ENCODE peak calls at places on chromosomes 6 and 20, in five cellular contexts. One of them, this sample, is unnamed.

GRCh38 chr6:150749091-150749670 is 116.3 kb upstream of the MTHFD1L start:
- DNase-seq in MM.1S: no peak
- DNase-seq in colonic mucosa: peak
- DNase-seq in brain microvascular endothelial cell: no peak
- DNase-seq in gastrocnemius medialis: no peak
- DNase-seq in this sample: peak

GRCh38 chr20:33291830-33292355 is 8.9 kb downstream of the BPIFB1 start:
- DNase-seq in MM.1S: peak
- DNase-seq in colonic mucosa: peak
- DNase-seq in brain microvascular endothelial cell: peak
- DNase-seq in gastrocnemius medialis: no peak
- DNase-seq in this sample: peak

GRCh38 chr6:149897015-149897697 is 757 bp downstream of the RAET1E start:
- DNase-seq in MM.1S: no peak
- DNase-seq in colonic mucosa: peak
- DNase-seq in brain microvascular endothelial cell: peak
- DNase-seq in gastrocnemius medialis: peak
- DNase-seq in this sample: no peak

GRCh38 chr20:9955646-9956045 is 79.1 kb upstream of the ANKEF1 start:
- DNase-seq in MM.1S: no peak
- DNase-seq in colonic mucosa: no peak
- DNase-seq in brain microvascular endothelial cell: peak
- DNase-seq in gastrocnemius medialis: no peak
- DNase-seq in this sample: no peak

GRCh38 chr6:158867381-158868121 is 48.4 kb upstream of the EZR start:
- DNase-seq in MM.1S: no peak
- DNase-seq in colonic mucosa: peak
- DNase-seq in brain microvascular endothelial cell: no peak
- DNase-seq in gastrocnemius medialis: no peak
- DNase-seq in this sample: peak

GRCh38 chr6:18654821-18655220 is 267.7 kb downstream of the RNF144B start:
- DNase-seq in MM.1S: no peak
- DNase-seq in colonic mucosa: no peak
- DNase-seq in brain microvascular endothelial cell: no peak
- DNase-seq in gastrocnemius medialis: no peak
- DNase-seq in this sample: no peak

GRCh38 chr6:140653985-140654384 is 1279.5 kb upstream of the CITED2 start:
- DNase-seq in MM.1S: no peak
- DNase-seq in colonic mucosa: no peak
- DNase-seq in brain microvascular endothelial cell: no peak
- DNase-seq in gastrocnemius medialis: no peak
- DNase-seq in this sample: no peak

GRCh38 chr20:21232546-21233280 is 70.4 kb upstream of the XRN2 start:
- DNase-seq in MM.1S: no peak
- DNase-seq in colonic mucosa: no peak
- DNase-seq in brain microvascular endothelial cell: no peak
- DNase-seq in gastrocnemius medialis: no peak
- DNase-seq in this sample: peak

GRCh38 chr6:157314705-157315321 is 8.5 kb downstream of the TMEM242 start:
- DNase-seq in MM.1S: peak
- DNase-seq in colonic mucosa: no peak
- DNase-seq in brain microvascular endothelial cell: peak
- DNase-seq in gastrocnemius medialis: no peak
- DNase-seq in this sample: peak

GRCh38 chr6:166596741-166597507 is 10.4 kb upstream of the RAMACL start:
- DNase-seq in MM.1S: no peak
- DNase-seq in colonic mucosa: no peak
- DNase-seq in brain microvascular endothelial cell: no peak
- DNase-seq in gastrocnemius medialis: no peak
- DNase-seq in this sample: no peak

GRCh38 chr6:73460044-73460443 is 1.5 kb upstream of the MTO1 start:
- DNase-seq in MM.1S: no peak
- DNase-seq in colonic mucosa: no peak
- DNase-seq in brain microvascular endothelial cell: no peak
- DNase-seq in gastrocnemius medialis: no peak
- DNase-seq in this sample: no peak

GRCh38 chr20:49122920-49123319 is 65.2 kb downstream of the STAU1 start:
- DNase-seq in MM.1S: no peak
- DNase-seq in colonic mucosa: no peak
- DNase-seq in brain microvascular endothelial cell: no peak
- DNase-seq in gastrocnemius medialis: no peak
- DNase-seq in this sample: no peak

GRCh38 chr6:155521719-155522118 is 66.1 kb upstream of the NOX3 start:
- DNase-seq in MM.1S: no peak
- DNase-seq in colonic mucosa: no peak
- DNase-seq in brain microvascular endothelial cell: no peak
- DNase-seq in gastrocnemius medialis: no peak
- DNase-seq in this sample: no peak

GRCh38 chr6:17042422-17043147 is 59.3 kb upstream of the STMND1 start:
- DNase-seq in MM.1S: no peak
- DNase-seq in colonic mucosa: peak
- DNase-seq in brain microvascular endothelial cell: peak
- DNase-seq in gastrocnemius medialis: no peak
- DNase-seq in this sample: no peak

GRCh38 chr20:63176035-63176434 is 39.9 kb downstream of the YTHDF1 start:
- DNase-seq in MM.1S: no peak
- DNase-seq in colonic mucosa: no peak
- DNase-seq in brain microvascular endothelial cell: no peak
- DNase-seq in gastrocnemius medialis: no peak
- DNase-seq in this sample: no peak

GRCh38 chr6:43127180-43127579 is 43.9 kb upstream of the SRF start:
- DNase-seq in MM.1S: no peak
- DNase-seq in colonic mucosa: no peak
- DNase-seq in brain microvascular endothelial cell: no peak
- DNase-seq in gastrocnemius medialis: no peak
- DNase-seq in this sample: no peak

GRCh38 chr6:87481936-87482335 is 9.2 kb downstream of the SLC35A1 start:
- DNase-seq in MM.1S: no peak
- DNase-seq in colonic mucosa: no peak
- DNase-seq in brain microvascular endothelial cell: no peak
- DNase-seq in gastrocnemius medialis: no peak
- DNase-seq in this sample: no peak

GRCh38 chr6:154986787-154987235 is 8.3 kb upstream of the TIAM2 start:
- DNase-seq in MM.1S: no peak
- DNase-seq in colonic mucosa: no peak
- DNase-seq in brain microvascular endothelial cell: peak
- DNase-seq in gastrocnemius medialis: no peak
- DNase-seq in this sample: no peak

GRCh38 chr6:6927437-6928361 is 180.1 kb upstream of the RREB1 start:
- DNase-seq in MM.1S: no peak
- DNase-seq in colonic mucosa: no peak
- DNase-seq in brain microvascular endothelial cell: no peak
- DNase-seq in gastrocnemius medialis: peak
- DNase-seq in this sample: peak

DNA sequence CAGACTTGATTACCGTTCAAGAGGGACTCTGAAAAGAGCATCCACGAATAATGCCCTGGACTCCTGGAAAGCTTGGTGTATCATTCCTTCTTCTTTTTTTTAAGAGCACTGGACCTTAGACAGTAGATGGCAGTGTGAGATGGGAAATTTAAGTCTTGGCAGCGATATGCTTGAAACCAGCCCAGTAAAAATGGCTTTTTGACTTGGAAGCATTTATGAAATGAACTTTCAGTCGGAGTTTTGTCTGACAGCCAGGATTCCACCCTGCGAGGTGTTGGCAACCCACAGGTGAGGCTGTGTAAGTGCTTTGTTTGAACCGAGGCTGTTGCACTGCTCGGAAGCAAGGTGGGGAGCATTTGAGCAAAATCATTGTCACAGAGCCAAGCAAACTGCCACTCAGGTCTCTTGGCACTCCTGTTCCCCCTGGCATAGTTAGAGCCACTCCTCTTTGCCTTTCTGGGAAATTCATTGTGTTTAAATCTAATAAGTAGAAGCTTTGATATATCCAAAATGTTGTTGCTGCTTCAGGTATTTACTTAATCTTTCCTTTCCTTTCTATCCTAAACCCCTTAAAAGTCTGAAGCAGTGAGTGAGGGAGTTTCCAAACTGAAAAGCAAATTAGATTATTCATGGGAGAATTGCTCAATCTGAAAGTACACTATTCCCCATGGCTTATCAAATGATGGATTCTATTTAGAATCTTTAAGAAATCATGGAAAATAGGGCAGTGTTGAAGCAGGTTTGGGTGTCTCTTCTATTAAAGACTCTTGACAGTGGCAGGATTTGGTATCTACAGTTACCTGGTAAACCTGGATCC is 272.8 kb upstream of the SLC35B3 start:
- DNase-seq in MM.1S: peak
- DNase-seq in colonic mucosa: peak
- DNase-seq in brain microvascular endothelial cell: no peak
- DNase-seq in gastrocnemius medialis: no peak
- DNase-seq in this sample: peak
- TF ChIP-seq CTCF in MM.1S: peak
- TF ChIP-seq CTCF in colonic mucosa: no peak
- TF ChIP-seq CTCF in brain microvascular endothelial cell: peak
- TF ChIP-seq CTCF in gastrocnemius medialis: no peak
- TF ChIP-seq CTCF in this sample: peak

DNA sequence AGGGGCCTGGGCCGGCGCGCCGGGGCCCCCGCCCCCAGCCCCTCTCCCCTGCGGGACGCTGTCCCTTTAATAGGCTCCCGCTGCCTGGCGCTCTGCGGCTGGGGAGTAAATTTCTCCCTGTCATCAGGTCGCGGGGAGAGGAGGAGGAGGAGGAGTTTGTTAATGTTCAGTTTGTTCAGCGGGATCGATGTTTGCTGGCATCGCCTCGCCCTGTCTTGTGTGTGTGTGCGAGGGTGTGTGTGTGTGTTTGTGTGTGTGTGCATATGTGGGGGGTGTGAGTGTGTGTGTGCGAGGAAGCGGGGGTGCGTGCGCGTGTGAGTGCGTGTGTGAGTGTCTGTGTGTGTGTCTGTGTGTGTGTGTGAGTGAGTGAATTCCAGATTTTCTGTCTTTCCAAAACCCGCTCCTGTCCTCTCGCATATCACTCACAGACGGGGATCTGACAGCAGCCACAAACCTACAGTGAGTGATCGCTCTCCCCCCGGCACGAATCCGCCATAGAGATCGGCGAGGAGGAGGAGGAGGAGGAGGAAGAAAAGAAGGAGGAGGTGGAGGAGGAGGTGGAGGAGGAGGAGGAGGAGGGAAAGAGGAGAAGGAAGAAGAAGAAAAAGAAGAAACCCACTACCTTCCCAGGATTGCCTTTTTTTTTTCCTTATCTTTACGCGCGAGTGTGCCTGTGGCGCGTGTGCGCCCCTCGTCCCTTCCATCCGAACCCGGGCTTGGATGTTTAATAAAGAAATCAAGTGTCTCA is at the start of gene TSHZ2:
- DNase-seq in MM.1S: peak
- DNase-seq in colonic mucosa: peak
- DNase-seq in brain microvascular endothelial cell: peak
- DNase-seq in gastrocnemius medialis: peak
- DNase-seq in this sample: peak
- H3K4me3 ChIP-seq in MM.1S: peak
- H3K4me3 ChIP-seq in colonic mucosa: peak
- H3K4me3 ChIP-seq in brain microvascular endothelial cell: peak
- H3K4me3 ChIP-seq in gastrocnemius medialis: peak
- H3K4me3 ChIP-seq in this sample: peak

GRCh38 chr20:11271319-11271718 is 597.5 kb upstream of the JAG1 start:
- DNase-seq in MM.1S: no peak
- DNase-seq in colonic mucosa: no peak
- DNase-seq in brain microvascular endothelial cell: no peak
- DNase-seq in gastrocnemius medialis: no peak
- DNase-seq in this sample: no peak
- TF ChIP-seq CTCF in MM.1S: no peak
- TF ChIP-seq CTCF in colonic mucosa: no peak
- TF ChIP-seq CTCF in brain microvascular endothelial cell: peak
- TF ChIP-seq CTCF in gastrocnemius medialis: no peak
- TF ChIP-seq CTCF in this sample: no peak

GRCh38 chr20:15759546-15760216 is 813.6 kb downstream of the KIF16B start:
- DNase-seq in MM.1S: no peak
- DNase-seq in colonic mucosa: no peak
- DNase-seq in brain microvascular endothelial cell: no peak
- DNase-seq in gastrocnemius medialis: no peak
- DNase-seq in this sample: no peak
- H3K4me3 ChIP-seq in MM.1S: no peak
- H3K4me3 ChIP-seq in colonic mucosa: no peak
- H3K4me3 ChIP-seq in brain microvascular endothelial cell: no peak
- H3K4me3 ChIP-seq in gastrocnemius medialis: no peak
- H3K4me3 ChIP-seq in this sample: no peak

GRCh38 chr20:56504373-56505005 is 20.1 kb upstream of the FAM209A start:
- DNase-seq in MM.1S: no peak
- DNase-seq in colonic mucosa: no peak
- DNase-seq in brain microvascular endothelial cell: no peak
- DNase-seq in gastrocnemius medialis: no peak
- DNase-seq in this sample: no peak
- TF ChIP-seq CTCF in MM.1S: peak
- TF ChIP-seq CTCF in colonic mucosa: peak
- TF ChIP-seq CTCF in brain microvascular endothelial cell: peak
- TF ChIP-seq CTCF in gastrocnemius medialis: no peak
- TF ChIP-seq CTCF in this sample: peak

DNA sequence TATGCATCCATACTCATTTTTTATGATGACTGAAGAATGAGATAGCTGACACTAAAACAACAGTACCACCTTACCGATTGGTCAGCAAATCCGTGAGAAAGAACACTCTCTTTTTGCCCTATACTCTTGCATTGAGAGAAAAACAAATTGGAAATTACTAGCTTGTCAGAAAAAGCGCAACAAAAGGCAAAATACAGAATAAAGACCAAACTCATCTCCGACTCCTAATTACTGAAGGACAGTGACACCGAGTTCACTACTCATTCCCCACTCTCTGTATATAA is 2.1 kb downstream of the MCUR1 start:
- DNase-seq in MM.1S: no peak
- DNase-seq in colonic mucosa: no peak
- DNase-seq in brain microvascular endothelial cell: no peak
- DNase-seq in gastrocnemius medialis: no peak
- DNase-seq in this sample: no peak
- H3K4me3 ChIP-seq in MM.1S: no peak
- H3K4me3 ChIP-seq in colonic mucosa: no peak
- H3K4me3 ChIP-seq in brain microvascular endothelial cell: no peak
- H3K4me3 ChIP-seq in gastrocnemius medialis: no peak
- H3K4me3 ChIP-seq in this sample: no peak

DNA sequence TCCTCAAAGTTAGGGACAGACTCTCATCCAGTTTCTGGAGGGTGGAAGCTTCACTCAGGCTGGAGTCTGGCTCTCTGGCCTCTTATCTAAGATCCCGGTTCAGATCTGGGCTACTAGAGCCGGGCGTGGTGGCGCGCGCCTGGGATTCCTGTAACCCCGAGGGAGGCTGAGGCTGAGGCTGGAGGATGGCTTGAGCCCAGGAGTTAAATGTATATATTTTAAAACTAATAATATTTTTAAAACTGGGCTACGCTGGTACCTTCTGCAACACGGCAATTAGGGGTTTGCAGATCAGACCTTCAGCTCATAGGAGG is 710 bp upstream of the ZNF343 start:
- DNase-seq in MM.1S: no peak
- DNase-seq in colonic mucosa: no peak
- DNase-seq in brain microvascular endothelial cell: no peak
- DNase-seq in gastrocnemius medialis: no peak
- DNase-seq in this sample: no peak
- TF ChIP-seq CTCF in MM.1S: no peak
- TF ChIP-seq CTCF in colonic mucosa: no peak
- TF ChIP-seq CTCF in brain microvascular endothelial cell: no peak
- TF ChIP-seq CTCF in gastrocnemius medialis: no peak
- TF ChIP-seq CTCF in this sample: no peak